ENCODE peak calls at places on chromosomes 12 and 14, in seven cellular contexts. K is mesenchymal stem cell, E is IMR-90, S is neuronal stem cell, T is mesendoderm, D is H1, A is trophoblast cell. G is an unnamed sample.

GRCh38 chr14:99422220-99423010 is 58.2 kb downstream of the SETD3 start:
- DNase-seq in D (no peak), K (no peak), A (no peak), T (no peak), E (no peak), S (no peak), G (no peak)

GRCh38 chr12:47838286-47838931 is 18.7 kb upstream of the HDAC7 start:
- DNase-seq in D (no peak), E (peak), K (peak), A (no peak), T (peak), S (no peak), G (peak)

GRCh38 chr12:87116778-87117177 is 860.6 kb upstream of the MGAT4C start:
- DNase-seq in E (no peak), K (no peak), A (no peak), T (peak), S (no peak), D (no peak), G (no peak)

GRCh38 chr12:5548152-5548933 is 116.4 kb downstream of the NTF3 start:
- DNase-seq in T (no peak), A (no peak), E (no peak), S (no peak), D (no peak), K (no peak), G (no peak)

GRCh38 chr12:128388461-128388921 is 121.5 kb downstream of the TMEM132C start:
- DNase-seq in A (no peak), K (no peak), S (no peak), E (no peak), D (no peak), T (no peak), G (no peak)

GRCh38 chr12:54587315-54587821 is 1.1 kb downstream of the PPP1R1A start:
- DNase-seq in E (no peak), K (no peak), T (no peak), D (no peak), A (no peak), S (no peak), G (no peak)

GRCh38 chr14:73717247-73717646 is 3.1 kb upstream of the PNMA1 start:
- DNase-seq in E (peak), S (no peak), T (no peak), D (no peak), A (no peak), K (no peak), G (no peak)

GRCh38 chr12:131618303-131618658 is 92.6 kb upstream of the SFSWAP start:
- DNase-seq in S (peak), A (no peak), T (peak), D (no peak), K (no peak), E (no peak), G (peak)

GRCh38 chr14:97719931-97720330 is 922.7 kb downstream of the VRK1 start:
- DNase-seq in T (no peak), S (no peak), A (no peak), K (no peak), D (no peak), E (no peak), G (no peak)

GRCh38 chr12:116140559-116140958 is 136.9 kb downstream of the MED13L start:
- DNase-seq in E (no peak), A (no peak), D (no peak), S (no peak), K (no peak), T (no peak), G (no peak)

GRCh38 chr12:113473942-113474341 is 2.3 kb upstream of the LHX5 start:
- DNase-seq in D (no peak), K (no peak), T (peak), S (no peak), E (no peak), A (no peak), G (peak)

GRCh38 chr12:71999795-72000194 is 61.1 kb downstream of the TPH2 start:
- DNase-seq in D (no peak), A (no peak), E (no peak), S (no peak), K (no peak), T (no peak), G (no peak)

GRCh38 chr12:119157528-119157927 is 21.2 kb upstream of the HSPB8 start:
- DNase-seq in T (no peak), A (no peak), D (no peak), K (no peak), E (no peak), S (no peak), G (no peak)

GRCh38 chr12:32334384-32334783 is 65.0 kb upstream of the FGD4 start:
- DNase-seq in E (no peak), A (no peak), S (no peak), K (no peak), T (no peak), D (no peak), G (no peak)

GRCh38 chr12:30610718-30611117 is 85.0 kb downstream of the IPO8 start:
- DNase-seq in E (no peak), T (peak), K (no peak), D (no peak), S (no peak), A (no peak), G (no peak)

GRCh38 chr12:106068296-106068695 is 70.5 kb downstream of the NUAK1 start:
- DNase-seq in S (no peak), K (no peak), T (no peak), A (no peak), E (no peak), D (no peak), G (no peak)

GRCh38 chr12:101322480-101322879 is 42.6 kb downstream of the UTP20 start:
- DNase-seq in T (peak), S (no peak), K (no peak), D (no peak), E (no peak), A (no peak), G (no peak)

GRCh38 chr14:69069020-69069421 is 83.9 kb downstream of the DCAF5 start:
- DNase-seq in T (peak), K (peak), A (no peak), E (peak), D (no peak), S (no peak), G (no peak)

GRCh38 chr14:90518941-90519256 is 122.1 kb downstream of the CALM1 start:
- DNase-seq in S (no peak), E (peak), A (no peak), T (peak), D (no peak), K (peak), G (peak)

GRCh38 chr12:131057722-131058515 is 104.2 kb downstream of the ADGRD1 start:
- DNase-seq in A (no peak), S (no peak), E (no peak), T (no peak), K (no peak), D (no peak), G (peak)

GRCh38 chr14:91409991-91410401 is 7.6 kb downstream of the CCDC88C start:
- DNase-seq in K (no peak), T (no peak), D (no peak), A (no peak), E (no peak), S (no peak), G (no peak)

GRCh38 chr12:67827820-67828383 is 161.3 kb upstream of the IFNG-AS1 start:
- DNase-seq in D (no peak), T (peak), K (peak), A (peak), S (no peak), E (peak), G (no peak)

GRCh38 chr14:41606249-41607118 is at the start of gene LRFN5:
- DNase-seq in D (no peak), K (peak), E (peak), T (peak), S (peak), A (no peak), G (peak)

GRCh38 chr12:79296128-79296527 is 394.6 kb downstream of the PAWR start:
- DNase-seq in D (no peak), E (peak), A (no peak), K (no peak), T (no peak), S (no peak), G (no peak)

GRCh38 chr14:91390165-91390778 is 27.3 kb downstream of the CCDC88C start:
- DNase-seq in S (no peak), E (no peak), K (no peak), T (no peak), D (no peak), A (no peak), G (no peak)

GRCh38 chr12:34219046-34219770 is 196.9 kb downstream of the ALG10 start:
- DNase-seq in E (peak), K (no peak), A (no peak), D (no peak), S (peak), T (peak), G (no peak)

GRCh38 chr12:109555431-109556315 is 17.6 kb downstream of the MMAB start:
- DNase-seq in D (no peak), T (no peak), K (no peak), E (no peak), S (no peak), A (no peak), G (no peak)

GRCh38 chr12:124451637-124452243 is 115.7 kb downstream of the NCOR2 start:
- DNase-seq in T (no peak), D (no peak), S (no peak), E (no peak), K (no peak), A (no peak), G (no peak)
- H3K4ac ChIP-seq in T (no peak), D (no peak), S (no peak), E (no peak), K (peak), A (no peak), G (no peak)

DNA sequence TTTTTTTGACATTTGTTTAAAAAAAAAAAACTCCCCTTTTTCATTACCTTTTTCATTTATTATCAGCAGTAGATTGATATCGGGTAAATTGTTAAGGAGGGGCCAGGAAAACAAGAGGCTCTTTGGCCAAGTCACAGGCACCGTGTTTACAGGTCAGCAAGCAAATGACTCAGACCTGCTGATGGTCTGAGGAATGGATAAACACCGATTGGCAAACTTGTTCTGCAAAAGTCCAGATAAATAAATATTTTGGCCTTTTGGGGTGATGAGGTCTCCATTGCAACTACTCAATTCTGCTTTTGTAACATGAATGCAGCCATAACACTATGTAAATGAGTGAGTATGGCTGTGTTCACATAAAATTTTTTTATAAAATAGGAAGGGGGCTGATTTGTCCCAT is 94.0 kb downstream of the RPS29 start:
- DNase-seq in E (no peak), S (no peak), T (no peak), K (peak), A (no peak), D (no peak), G (no peak)
- H3K27ac ChIP-seq in E (no peak), S (no peak), T (no peak), K (no peak), A (no peak), D (no peak), G (no peak)

DNA sequence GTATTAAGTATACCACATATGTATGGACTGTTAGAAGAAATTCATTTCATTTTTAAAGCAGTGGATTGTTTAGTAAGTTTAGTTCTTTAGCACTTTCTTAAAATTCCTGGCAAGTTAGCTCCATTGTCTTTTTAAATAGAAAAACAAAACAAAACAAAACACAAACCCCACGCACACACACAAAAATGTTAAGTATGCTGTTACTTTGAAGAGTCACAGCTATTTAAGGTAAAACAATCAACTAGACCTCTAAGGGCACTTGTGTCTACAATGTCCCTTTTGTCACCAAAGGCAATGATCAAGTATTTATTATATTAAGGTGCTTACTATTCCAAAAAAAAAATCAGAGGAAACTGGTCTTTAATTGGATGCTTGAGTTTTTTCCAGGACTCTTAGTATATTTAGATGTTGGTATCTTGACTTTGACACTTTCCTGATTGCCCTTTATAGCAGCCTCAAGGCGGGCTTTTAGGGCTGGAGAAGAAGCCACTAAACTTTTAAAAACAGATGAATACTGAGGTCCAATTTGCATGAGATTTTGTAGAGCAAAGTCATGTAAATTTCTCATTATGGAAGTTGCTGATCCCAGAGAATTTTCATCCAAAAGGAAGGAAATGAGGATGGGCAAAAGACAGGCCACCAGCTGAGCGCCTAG is 85.5 kb upstream of the HECTD1 start:
- DNase-seq in A (no peak), E (no peak), K (no peak), T (peak), D (no peak), S (no peak), G (no peak)
- H3K4ac ChIP-seq in A (no peak), E (no peak), K (no peak), T (no peak), D (no peak), S (no peak), G (no peak)

DNA sequence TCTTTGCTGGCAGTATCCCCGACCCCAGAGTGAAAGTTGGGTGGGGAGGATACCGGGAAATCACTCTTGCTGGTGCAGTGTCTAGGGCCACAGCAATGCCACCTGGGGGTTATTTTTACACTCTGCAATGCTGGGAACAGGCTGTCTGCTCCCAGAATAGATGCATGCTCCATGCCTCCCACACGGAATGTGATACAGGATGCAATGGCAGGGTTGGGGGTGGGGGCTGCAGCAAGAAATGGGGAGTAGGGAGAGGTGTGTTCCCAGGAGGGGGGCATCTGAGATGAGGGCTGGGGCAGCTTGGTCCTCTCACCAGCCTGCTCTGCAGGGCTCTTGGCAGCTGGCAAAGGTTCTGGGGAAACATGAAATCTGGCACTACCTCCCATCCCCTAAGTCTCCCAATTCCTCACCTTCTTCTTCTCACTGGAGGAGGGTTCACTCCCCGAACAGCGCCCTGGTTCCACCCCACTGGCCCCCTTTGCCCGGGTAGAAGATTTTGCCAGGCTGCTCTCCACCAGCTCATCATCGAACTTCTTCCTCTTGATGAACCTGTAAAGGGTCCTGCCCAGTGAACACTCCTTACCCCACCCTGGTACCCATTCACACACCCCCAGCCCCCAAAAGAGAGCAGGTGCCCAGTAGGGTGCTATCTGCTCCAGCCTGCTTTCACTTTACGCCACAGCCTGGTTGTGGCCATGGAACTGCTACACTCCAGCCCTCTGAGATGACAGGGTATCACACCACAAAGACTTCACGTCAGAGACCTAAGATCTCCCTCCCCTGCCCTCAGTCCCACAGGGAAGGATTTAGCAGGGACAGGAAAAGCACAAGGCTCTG is 2.6 kb downstream of the MCRS1 start:
- DNase-seq in K (no peak), D (no peak), E (no peak), T (no peak), S (no peak), A (no peak), G (no peak)
- H3K27ac ChIP-seq in K (no peak), D (no peak), E (no peak), T (no peak), S (no peak), A (no peak), G (no peak)

DNA sequence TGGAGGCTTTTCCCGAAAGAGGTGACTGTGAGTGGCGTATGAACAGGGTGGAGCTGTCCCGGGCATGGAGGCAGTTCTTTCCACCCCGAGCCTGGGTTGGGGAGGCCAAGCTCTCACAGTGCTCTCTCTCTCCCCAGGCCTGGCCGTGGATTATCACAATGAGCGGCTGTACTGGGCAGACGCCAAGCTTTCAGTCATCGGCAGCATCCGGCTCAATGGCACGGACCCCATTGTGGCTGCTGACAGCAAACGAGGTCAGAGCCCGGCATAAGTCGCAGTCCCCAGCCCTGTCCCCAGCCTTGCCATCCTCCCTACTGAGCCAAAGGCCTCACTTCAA is 7.7 kb upstream of the NXPH4 start:
- DNase-seq in T (no peak), S (no peak), D (no peak), K (no peak), A (no peak), E (no peak), G (no peak)
- H3K4ac ChIP-seq in T (no peak), S (no peak), D (no peak), K (no peak), A (no peak), E (no peak), G (no peak)

GRCh38 chr12:24197517-24197916 is 248.0 kb upstream of the SOX5 start:
- DNase-seq in T (peak), D (no peak), S (no peak), E (no peak), A (no peak), K (peak), G (peak)
- H3K27ac ChIP-seq in T (no peak), D (no peak), S (peak), E (no peak), A (no peak), K (peak), G (no peak)

DNA sequence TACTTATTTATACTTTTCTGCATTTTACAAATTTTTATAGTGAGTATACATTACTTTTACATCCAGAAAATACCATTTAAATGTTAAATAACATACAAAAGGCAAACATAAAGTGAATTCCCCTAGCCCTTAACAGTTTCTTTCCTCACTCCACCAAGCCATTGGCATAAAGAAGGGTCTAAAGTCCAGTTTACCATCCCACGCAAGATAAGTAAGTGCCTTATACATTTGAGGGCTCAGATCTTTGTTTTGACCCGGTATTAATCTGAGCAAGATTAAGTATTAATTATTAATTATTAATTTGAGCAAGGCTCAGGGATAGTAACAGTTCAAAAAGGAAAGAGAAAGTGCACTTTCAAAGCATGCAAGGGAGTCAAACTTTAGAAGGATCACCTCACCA is 182.9 kb downstream of the DICER1 start:
- DNase-seq in K (no peak), D (no peak), A (no peak), S (no peak), E (no peak), T (no peak), G (no peak)
- H3K4ac ChIP-seq in K (no peak), D (no peak), A (no peak), S (no peak), E (no peak), T (no peak), G (no peak)

GRCh38 chr14:55053500-55053899 is 2.1 kb downstream of the MAPK1IP1L start:
- DNase-seq in T (no peak), A (no peak), D (no peak), K (no peak), E (no peak), S (no peak), G (no peak)
- H3K27ac ChIP-seq in T (no peak), A (no peak), D (no peak), K (no peak), E (no peak), S (no peak), G (no peak)